ENCODE peak calls at places on chromosome 14, in ten cellular contexts. D is NCI-H2171 treated with DMSO at 0.1 percent for 48 hours; I is NCI-H526 treated with DMSO at 0.1 percent for 48 hours; G is MCF 10A; V is D341Med; P is activated naive CD4-positive, alpha-beta T cell; J is effector memory CD4-positive, alpha-beta T cell; N is H7; U is IMR-90; X is M059J. T is an unnamed sample.
A peak's percentile ranks its signal among the peaks of the same experiment; 100 is the strongest.

GRCh38 chr14:61526405-61527312 is 168.7 kb upstream of the HIF1A start:
- DNase-seq in I (no peak), J (no peak), N (no peak), U (no peak), X (peak; percentile 80), V (no peak), D (no peak), P (no peak), G (peak; percentile 64), T (peak; percentile 40)

GRCh38 chr14:58607571-58608317 is 30.0 kb upstream of the DACT1 start:
- DNase-seq in P (no peak), I (no peak), J (no peak), X (peak; percentile 63), D (no peak), V (no peak), G (peak; percentile 16), N (no peak), U (peak; percentile 87), T (no peak)

GRCh38 chr14:54642950-54643695 is 76.2 kb downstream of the SAMD4A start:
- DNase-seq in D (no peak), V (no peak), J (no peak), P (no peak), X (peak; percentile 72), I (no peak), U (peak; percentile 46), N (peak; percentile 30), G (peak; percentile 24), T (no peak)

GRCh38 chr14:58501214-58501816 is 73.8 kb downstream of the KIAA0586 start:
- DNase-seq in N (peak; percentile 6), D (peak; percentile 87), X (peak; percentile 58), P (no peak), U (peak; percentile 88), J (no peak), G (peak; percentile 50), I (peak; percentile 52), V (peak; percentile 45), T (no peak)

GRCh38 chr14:23573384-23573783 is 5.2 kb downstream of the JPH4 start:
- DNase-seq in U (no peak), V (peak; percentile 18), G (no peak), D (peak; percentile 80), X (no peak), P (no peak), J (no peak), I (peak; percentile 50), N (peak; percentile 30), T (no peak)

GRCh38 chr14:101004954-101005353 is 101.4 kb upstream of the RTL1 start:
- DNase-seq in J (no peak), D (no peak), U (peak; percentile 87), V (no peak), N (peak; percentile 15), P (no peak), G (no peak), I (no peak), X (peak; percentile 62), T (no peak)

GRCh38 chr14:101176535-101177205 is 273.1 kb upstream of the RTL1 start:
- DNase-seq in J (no peak), D (no peak), I (no peak), V (no peak), X (no peak), G (no peak), P (no peak), N (no peak), U (no peak), T (no peak)

GRCh38 chr14:56482306-56482705 is 97.3 kb upstream of the TMEM260 start:
- DNase-seq in D (peak; percentile 47), X (peak; percentile 31), N (peak; percentile 54), J (no peak), G (peak; percentile 27), U (peak; percentile 9), I (peak; percentile 27), V (peak; percentile 71), P (no peak), T (no peak)

GRCh38 chr14:68464716-68465115 is 328.2 kb downstream of the ZFP36L1 start:
- DNase-seq in J (no peak), U (peak; percentile 64), P (no peak), I (no peak), D (no peak), N (no peak), G (peak; percentile 83), V (no peak), X (peak; percentile 91), T (no peak)

GRCh38 chr14:105118646-105119409 is 49.7 kb downstream of the JAG2 start:
- DNase-seq in I (no peak), J (no peak), X (no peak), D (no peak), V (peak; percentile 27), N (no peak), P (no peak), U (no peak), G (no peak), T (no peak)

GRCh38 chr14:30496852-30497251 is 62.1 kb upstream of the G2E3 start:
- DNase-seq in X (no peak), J (no peak), I (no peak), G (no peak), P (no peak), D (peak; percentile 31), N (no peak), V (no peak), U (no peak), T (no peak)

GRCh38 chr14:71773900-71774481 is 158.2 kb upstream of the RGS6 start:
- DNase-seq in V (no peak), N (no peak), G (no peak), D (peak; percentile 45), X (no peak), U (no peak), I (no peak), J (no peak), P (no peak), T (no peak)

GRCh38 chr14:74412753-74413152 is 13.3 kb downstream of the SYNDIG1L start:
- DNase-seq in J (no peak), P (no peak), N (no peak), I (no peak), G (no peak), U (no peak), X (no peak), V (no peak), D (no peak), T (no peak)

GRCh38 chr14:35335388-35336092 is 43.4 kb downstream of the PSMA6 start:
- DNase-seq in X (peak; percentile 61), U (no peak), V (no peak), D (no peak), N (no peak), P (no peak), I (no peak), G (peak; percentile 93), J (no peak), T (no peak)

GRCh38 chr14:104335176-104335575 is 196.8 kb downstream of the KIF26A start:
- DNase-seq in V (no peak), D (no peak), J (no peak), X (no peak), I (no peak), U (no peak), G (no peak), P (no peak), N (peak; percentile 33), T (no peak)

GRCh38 chr14:48193893-48194292 is 518.5 kb upstream of the MDGA2 start:
- DNase-seq in P (no peak), N (no peak), J (no peak), G (no peak), V (no peak), X (no peak), U (no peak), D (no peak), I (no peak), T (no peak)

GRCh38 chr14:20440882-20441281 is 4.9 kb upstream of the KLHL33 start:
- DNase-seq in U (peak; percentile 11), X (no peak), J (no peak), I (no peak), D (no peak), V (no peak), P (no peak), G (no peak), N (no peak), T (no peak)

GRCh38 chr14:70706177-70706576 is 64.5 kb downstream of the TTC9 start:
- DNase-seq in D (no peak), N (no peak), G (no peak), P (no peak), I (no peak), V (no peak), X (peak; percentile 24), U (no peak), J (no peak), T (no peak)

GRCh38 chr14:104728631-104729030 is 4.6 kb downstream of the ADSS1 start:
- DNase-seq in N (no peak), G (no peak), X (no peak), P (no peak), D (no peak), J (no peak), I (no peak), U (no peak), V (no peak), T (no peak)

GRCh38 chr14:105853907-105854599 is 327.7 kb downstream of the TMEM121 start:
- DNase-seq in N (peak; percentile 29), I (no peak), J (no peak), X (no peak), U (no peak), V (peak; percentile 12), D (peak; percentile 41), G (no peak), P (no peak), T (no peak)

GRCh38 chr14:21011136-21011535 is 12.0 kb downstream of the SLC39A2 start:
- DNase-seq in V (no peak), I (no peak), G (no peak), X (no peak), N (no peak), P (no peak), D (no peak), J (no peak), U (no peak), T (no peak)

GRCh38 chr14:64338616-64339316 is 44.6 kb upstream of the ESR2 start:
- DNase-seq in G (peak; percentile 99), I (peak; percentile 99), U (peak; percentile 98), J (peak; percentile 78), P (peak; percentile 81), V (peak; percentile 97), X (peak; percentile 99), N (peak; percentile 95), D (peak; percentile 100), T (peak; percentile 96)

GRCh38 chr14:105294142-105294597 is 6.6 kb downstream of the BRF1 start:
- DNase-seq in N (peak; percentile 35), D (peak; percentile 87), J (peak; percentile 25), V (peak; percentile 37), I (peak; percentile 23), X (peak; percentile 45), P (no peak), U (peak; percentile 50), G (no peak), T (no peak)

GRCh38 chr14:83798421-83798820 is 1731.5 kb upstream of the FLRT2 start:
- DNase-seq in N (no peak), G (no peak), X (no peak), D (no peak), U (no peak), I (no peak), V (no peak), P (no peak), J (no peak), T (no peak)

GRCh38 chr14:59534361-59534987 is 42.1 kb downstream of the CCDC175 start:
- DNase-seq in D (peak; percentile 69), I (no peak), N (no peak), V (no peak), P (no peak), U (peak; percentile 44), J (no peak), X (peak; percentile 31), G (no peak), T (no peak)

GRCh38 chr14:98593361-98593761 is 678.6 kb downstream of the BCL11B start:
- DNase-seq in D (no peak), N (no peak), I (no peak), X (no peak), V (no peak), U (no peak), P (no peak), G (no peak), J (no peak), T (no peak)

GRCh38 chr14:22071001-22071400 is 397.4 kb upstream of the OR4E1 start:
- DNase-seq in X (no peak), U (no peak), I (no peak), N (no peak), D (no peak), V (no peak), J (peak; percentile 16), G (no peak), P (no peak), T (peak; percentile 41)

GRCh38 chr14:71574976-71575375 is 357.3 kb upstream of the RGS6 start:
- DNase-seq in V (no peak), X (peak; percentile 81), U (peak; percentile 92), D (no peak), G (peak; percentile 44), I (no peak), P (no peak), N (no peak), J (no peak), T (no peak)